ENCODE peak calls at places on chromosomes 13 and 19, in five cellular contexts. K is astrocyte of the spinal cord, I is upper lobe of left lung, D is B cell, T is AG09319. Y is an unnamed sample.

GRCh38 chr19:9986787-9987281 is 23.5 kb downstream of the COL5A3 start:
- DNase-seq in D (no peak), K (peak; percentile 14), T (peak; percentile 50), I (no peak), Y (no peak)

GRCh38 chr19:40273469-40274360 is 11.4 kb downstream of the AKT2 start:
- DNase-seq in I (no peak), T (no peak), K (no peak), D (no peak), Y (no peak)

GRCh38 chr13:76216729-76217128 is 580.6 kb downstream of the LMO7 start:
- DNase-seq in I (no peak), D (no peak), K (no peak), T (no peak), Y (no peak)

GRCh38 chr13:32676242-32676641 is 90.0 kb downstream of the PDS5B start:
- DNase-seq in K (peak; percentile 10), T (no peak), D (no peak), I (no peak), Y (no peak)

GRCh38 chr13:107124730-107125129 is 556.8 kb upstream of the ARGLU1 start:
- DNase-seq in D (no peak), K (no peak), I (no peak), T (no peak), Y (no peak)

GRCh38 chr13:23610966-23611486 is 40.8 kb downstream of the TNFRSF19 start:
- DNase-seq in I (no peak), D (no peak), K (peak; percentile 75), T (no peak), Y (no peak)

GRCh38 chr19:58350871-58351557 is 2.3 kb downstream of the A1BG start:
- DNase-seq in D (no peak), I (peak; percentile 71), T (no peak), K (no peak), Y (no peak)

GRCh38 chr19:46579286-46579944 is 21.7 kb upstream of the CALM3 start:
- DNase-seq in T (no peak), I (no peak), K (no peak), D (no peak), Y (peak; percentile 27)

GRCh38 chr13:27245610-27246009 is 5.7 kb upstream of the RPL21 start:
- DNase-seq in K (no peak), T (no peak), D (no peak), I (no peak), Y (no peak)

GRCh38 chr19:42095814-42096230 is 19.9 kb downstream of the ZNF574 start:
- DNase-seq in I (peak; percentile 83), D (no peak), K (no peak), T (no peak), Y (no peak)

GRCh38 chr13:30305456-30305855 is 1.9 kb downstream of the KATNAL1 start:
- DNase-seq in D (no peak), I (no peak), T (no peak), K (no peak), Y (no peak)

GRCh38 chr13:77105051-77105450 is 78.1 kb upstream of the FBXL3 start:
- DNase-seq in I (no peak), D (no peak), T (no peak), K (no peak), Y (no peak)

GRCh38 chr13:27621116-27621365 is 651 bp upstream of the POLR1D start:
- DNase-seq in T (no peak), D (no peak), I (no peak), K (peak; percentile 63), Y (no peak)

GRCh38 chr13:104006625-104007061 is 940.4 kb upstream of the SLC10A2 start:
- DNase-seq in K (peak; percentile 48), I (no peak), D (no peak), T (no peak), Y (no peak)

GRCh38 chr13:44075113-44075512 is 195.4 kb downstream of the LACC1 start:
- DNase-seq in K (no peak), D (no peak), T (no peak), I (no peak), Y (no peak)

GRCh38 chr19:13089139-13089856 is 13.4 kb downstream of the LYL1 start:
- DNase-seq in I (no peak), T (no peak), K (no peak), D (no peak), Y (no peak)

GRCh38 chr13:99356216-99357089 is 49.3 kb upstream of the GPR183 start:
- DNase-seq in K (peak; percentile 92), I (no peak), T (peak; percentile 54), D (peak; percentile 79), Y (peak; percentile 68)

GRCh38 chr13:55298201-55298600 is 1842.5 kb upstream of the PRR20A start:
- DNase-seq in K (no peak), I (no peak), T (no peak), D (no peak), Y (no peak)
- TF ChIP-seq CTCF in K (no peak), I (no peak), T (no peak), D (no peak), Y (no peak)

DNA sequence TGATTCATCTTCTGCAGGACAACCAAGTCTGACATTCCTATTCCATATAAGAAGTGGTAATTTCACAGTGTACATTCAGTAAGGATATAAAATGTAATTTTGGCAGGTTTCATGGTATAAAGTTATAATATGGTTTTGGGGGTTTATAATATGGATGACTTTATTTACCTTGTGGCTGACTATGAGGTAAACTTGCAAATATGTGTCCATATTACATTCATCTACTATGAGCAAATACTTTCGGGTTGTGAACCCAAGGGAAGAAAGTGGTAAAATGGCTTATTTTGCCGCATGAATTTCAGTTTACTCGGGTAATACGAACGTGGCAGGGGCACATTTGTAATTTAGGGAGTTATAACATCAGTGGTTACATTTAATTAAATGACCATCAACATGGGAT is 86.7 kb upstream of the TNFSF11 start:
- DNase-seq in K (no peak), T (no peak), I (no peak), D (no peak), Y (no peak)
- TF ChIP-seq CTCF in K (no peak), T (no peak), I (no peak), D (no peak), Y (no peak)

GRCh38 chr19:5880604-5881078 is 10.3 kb upstream of the FUT5 start:
- DNase-seq in K (peak; percentile 66), I (peak; percentile 67), D (no peak), T (no peak), Y (no peak)
- TF ChIP-seq CTCF in K (no peak), I (no peak), D (no peak), T (no peak), Y (no peak)

GRCh38 chr13:41974262-41974900 is 13.5 kb upstream of the VWA8 start:
- DNase-seq in T (no peak), D (no peak), K (no peak), I (no peak), Y (no peak)

GRCh38 chr13:41976491-41976890 is 15.6 kb upstream of the VWA8 start:
- DNase-seq in D (no peak), K (no peak), T (no peak), I (no peak), Y (no peak)

GRCh38 chr13:41971848-41972247 is 10.9 kb upstream of the VWA8 start:
- DNase-seq in I (no peak), T (no peak), D (no peak), K (no peak), Y (no peak)

GRCh38 chr13:41970918-41971317 is 10.0 kb upstream of the VWA8 start:
- DNase-seq in D (no peak), K (no peak), I (no peak), T (no peak), Y (no peak)

GRCh38 chr13:41973247-41973741 is 12.4 kb upstream of the VWA8 start:
- DNase-seq in D (no peak), I (no peak), K (no peak), T (no peak), Y (no peak)
- TF ChIP-seq CTCF in D (no peak), I (no peak), K (peak; percentile 11), T (no peak), Y (no peak)

DNA sequence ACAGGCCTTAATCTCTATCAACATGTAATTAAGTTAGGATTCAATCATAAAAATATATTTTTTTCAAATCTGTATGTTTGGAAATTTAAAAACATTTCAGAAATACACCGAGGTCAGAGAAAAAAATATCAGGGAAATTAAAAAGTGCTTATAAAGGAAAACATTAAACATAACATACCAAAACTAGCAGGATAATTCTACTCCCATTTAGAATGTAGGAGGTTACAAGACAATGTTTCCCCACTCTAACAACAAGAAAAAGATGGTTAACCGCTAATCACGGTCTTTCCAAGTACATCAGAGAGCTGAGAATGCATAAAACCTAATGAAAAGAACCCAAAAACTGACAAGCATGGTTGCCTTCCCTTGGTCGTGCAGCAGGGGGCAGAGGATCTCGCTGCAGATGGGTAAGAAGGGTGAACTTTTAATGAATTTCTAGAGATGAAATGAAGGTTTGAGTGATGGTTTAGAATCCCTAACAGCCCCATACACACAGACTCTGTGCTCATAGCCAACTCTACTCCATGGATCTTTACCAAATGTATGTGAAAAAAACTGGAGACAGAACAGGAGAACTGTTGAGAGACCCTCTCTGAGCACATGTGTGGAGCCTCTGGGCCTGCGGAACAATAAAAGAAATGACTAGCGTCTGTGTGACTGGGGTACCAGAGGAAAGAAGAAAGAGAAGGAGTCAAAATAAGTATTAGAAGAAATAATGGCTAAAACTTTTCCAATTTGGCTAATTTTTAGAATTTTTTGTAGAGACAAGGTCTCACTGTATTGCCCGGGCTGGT is 51.3 kb upstream of the LSM14A start:
- DNase-seq in K (peak; percentile 48), D (peak; percentile 55), I (no peak), T (no peak), Y (peak; percentile 72)
- TF ChIP-seq CTCF in K (peak; percentile 90), D (peak; percentile 74), I (peak; percentile 9), T (peak; percentile 90), Y (peak; percentile 54)

DNA sequence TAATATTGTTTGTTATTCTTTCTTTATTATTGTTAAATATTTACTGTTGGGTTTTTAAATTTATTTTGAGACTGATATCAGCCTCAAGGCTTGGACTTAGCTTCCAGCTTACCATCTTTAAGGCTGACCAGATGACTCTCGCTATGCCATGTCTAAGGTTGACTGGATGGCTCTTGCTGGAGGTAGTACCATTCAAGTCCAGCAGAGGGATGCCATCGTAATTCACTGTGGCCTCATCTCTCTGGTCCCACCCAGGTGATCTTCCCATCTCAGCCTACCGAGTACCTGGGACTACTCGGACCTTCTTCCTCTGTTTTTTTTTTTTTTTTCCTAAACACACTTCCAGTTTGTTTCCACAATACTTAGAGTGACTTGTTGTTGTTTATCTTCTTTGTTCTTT is 41.7 kb upstream of the ZNF91 start:
- DNase-seq in K (no peak), D (no peak), I (no peak), T (no peak), Y (no peak)
- TF ChIP-seq CTCF in K (peak; percentile 17), D (no peak), I (no peak), T (no peak), Y (no peak)

GRCh38 chr13:112452380-112453206 is 76.4 kb downstream of the SPACA7 start:
- DNase-seq in T (no peak), D (no peak), I (peak; percentile 66), K (no peak), Y (no peak)

GRCh38 chr13:112455476-112456059 is 79.4 kb downstream of the SPACA7 start:
- DNase-seq in I (no peak), K (no peak), D (no peak), T (no peak), Y (no peak)

GRCh38 chr13:112453207-112453829 is 77.2 kb downstream of the SPACA7 start:
- DNase-seq in T (no peak), D (no peak), I (peak; percentile 61), K (no peak), Y (no peak)

GRCh38 chr13:112454648-112455334 is 78.6 kb downstream of the SPACA7 start:
- DNase-seq in I (no peak), T (no peak), D (no peak), K (no peak), Y (no peak)

GRCh38 chr13:112453874-112454647 is 77.9 kb downstream of the SPACA7 start:
- DNase-seq in D (no peak), K (no peak), I (peak; percentile 52), T (no peak), Y (no peak)
- TF ChIP-seq CTCF in D (no peak), K (no peak), I (no peak), T (no peak), Y (no peak)

Y was measured in GM20000.